ENCODE peak calls at places on chromosomes 6 and 20, in seven cellular contexts. B is OCI-LY7; Z is stimulated activated naive CD8-positive, alpha-beta T cell treated with anti-CD3 and anti-CD28 coated beads, Interleukin-15, Interleukin-2, amounts not matched to agents 100 U/mL and 50 U/mL, for 24 hours; V is naive thymus-derived CD4-positive, alpha-beta T cell; F is neural crest cell; X is NCI-H460; D is iPS DF 19.7. J is an unnamed sample.

GRCh38 chr6:125983246-125983945 is 2.9 kb upstream of the TRMT11 start:
- DNase-seq in B (no peak), Z (no peak), V (no peak), F (no peak), X (no peak), D (no peak), J (no peak)

GRCh38 chr6:77368660-77369313 is 94.5 kb downstream of the HTR1B start:
- DNase-seq in B (no peak), Z (no peak), V (no peak), F (no peak), X (peak; percentile 23), D (no peak), J (no peak)

GRCh38 chr6:158039571-158040050 is 57.9 kb downstream of the SYNJ2 start:
- DNase-seq in B (no peak), Z (no peak), V (no peak), F (no peak), X (no peak), D (no peak), J (no peak)

GRCh38 chr20:21520702-21521595 is 7.1 kb upstream of the NKX2-2 start:
- DNase-seq in B (no peak), Z (no peak), V (no peak), F (peak; percentile 7), X (no peak), D (no peak), J (no peak)

GRCh38 chr6:45072014-45072413 is 256.1 kb upstream of the RUNX2 start:
- DNase-seq in B (no peak), Z (no peak), V (no peak), F (no peak), X (no peak), D (no peak), J (no peak)

GRCh38 chr20:23296841-23297701 is 53.5 kb upstream of the NXT1 start:
- DNase-seq in B (no peak), Z (no peak), V (no peak), F (no peak), X (no peak), D (no peak), J (no peak)

GRCh38 chr6:136593748-136594490 is 43.7 kb upstream of the MAP7 start:
- DNase-seq in B (peak; percentile 55), Z (peak; percentile 58), V (peak; percentile 16), F (no peak), X (peak; percentile 68), D (peak; percentile 70), J (no peak)

GRCh38 chr20:30912006-30912660 is 345.3 kb upstream of the DEFB115 start:
- DNase-seq in B (no peak), Z (no peak), V (no peak), F (no peak), X (no peak), D (no peak), J (no peak)

GRCh38 chr6:163986313-163986712 is 571.8 kb downstream of the QKI start:
- DNase-seq in B (no peak), Z (no peak), V (no peak), F (no peak), X (no peak), D (no peak), J (no peak)

GRCh38 chr20:44394520-44395182 is 39.2 kb downstream of the HNF4A start:
- DNase-seq in B (no peak), Z (no peak), V (no peak), F (no peak), X (no peak), D (no peak), J (no peak)

J was measured in vagina.